ENCODE peak calls at places on chromosomes 11 and 22, in four cellular contexts. I, C, L and K are unnamed samples.

GRCh38 chr11:11416917-11417316 is 63.9 kb upstream of the CSNK2A3 start:
- DNase-seq in I (no peak), C (no peak), L (no peak), K (no peak)

GRCh38 chr11:96161271-96162089 is 181.5 kb downstream of the MAML2 start:
- DNase-seq in I (no peak), C (no peak), L (no peak), K (no peak)

GRCh38 chr11:69000831-69001245 is 12.2 kb downstream of the MRGPRF start:
- DNase-seq in I (no peak), C (no peak), L (peak; percentile 77), K (peak; percentile 79)

GRCh38 chr11:45544826-45545225 is 120.6 kb downstream of the CHST1 start:
- DNase-seq in I (no peak), C (no peak), L (no peak), K (no peak)

GRCh38 chr11:123330948-123331347 is 99.1 kb upstream of the GRAMD1B start:
- DNase-seq in I (no peak), C (no peak), L (no peak), K (no peak)

GRCh38 chr22:37557321-37558001 is 2.8 kb upstream of the CDC42EP1 start:
- DNase-seq in I (no peak), C (no peak), L (no peak), K (no peak)

GRCh38 chr11:134384406-134384805 is 27.6 kb downstream of the B3GAT1 start:
- DNase-seq in I (no peak), C (no peak), L (no peak), K (no peak)

GRCh38 chr11:62671272-62671603 is 235 bp upstream of the UQCC3 start:
- DNase-seq in I (no peak), C (no peak), L (no peak), K (no peak)